ENCODE peak calls at places on chromosome 10, in ten cellular contexts. One of them, this sample, is unnamed.
A peak's percentile ranks its signal among the peaks of the same experiment; 100 is the strongest.

GRCh38 chr10:58661336-58661735 is 148.7 kb downstream of the BICC1 start:
- DNase-seq in A172: no peak
- DNase-seq in prostate gland: no peak
- DNase-seq in CD8-positive, alpha-beta memory T cell: no peak
- DNase-seq in tibial nerve: no peak
- DNase-seq in left ventricle myocardium inferior: no peak
- DNase-seq in GM12864: no peak
- DNase-seq in Calu3: no peak
- DNase-seq in heart left ventricle: no peak
- DNase-seq in activated CD4-positive, alpha-beta T cell treated with anti-CD3 and anti-CD28 coated beads, Interleukin-2, amount 50 U/mL, for 48 hours: no peak
- DNase-seq in this sample: peak; percentile 76

GRCh38 chr10:50807851-50808776 is 68.4 kb downstream of the ASAH2B start:
- DNase-seq in heart left ventricle: no peak
- DNase-seq in GM12864: no peak
- DNase-seq in prostate gland: no peak
- DNase-seq in A172: no peak
- DNase-seq in Calu3: peak; percentile 15
- DNase-seq in left ventricle myocardium inferior: no peak
- DNase-seq in CD8-positive, alpha-beta memory T cell: no peak
- DNase-seq in tibial nerve: no peak
- DNase-seq in activated CD4-positive, alpha-beta T cell treated with anti-CD3 and anti-CD28 coated beads, Interleukin-2, amount 50 U/mL, for 48 hours: no peak
- DNase-seq in this sample: peak; percentile 34

GRCh38 chr10:31706464-31706863 is 222.2 kb downstream of the ARHGAP12 start:
- DNase-seq in GM12864: no peak
- DNase-seq in prostate gland: no peak
- DNase-seq in CD8-positive, alpha-beta memory T cell: no peak
- DNase-seq in heart left ventricle: no peak
- DNase-seq in Calu3: no peak
- DNase-seq in tibial nerve: no peak
- DNase-seq in left ventricle myocardium inferior: no peak
- DNase-seq in activated CD4-positive, alpha-beta T cell treated with anti-CD3 and anti-CD28 coated beads, Interleukin-2, amount 50 U/mL, for 48 hours: no peak
- DNase-seq in A172: no peak
- DNase-seq in this sample: no peak

GRCh38 chr10:14185501-14186045 is 145.2 kb downstream of the FRMD4A start:
- DNase-seq in prostate gland: no peak
- DNase-seq in Calu3: no peak
- DNase-seq in tibial nerve: no peak
- DNase-seq in CD8-positive, alpha-beta memory T cell: peak; percentile 70
- DNase-seq in GM12864: peak; percentile 91
- DNase-seq in A172: peak; percentile 99
- DNase-seq in activated CD4-positive, alpha-beta T cell treated with anti-CD3 and anti-CD28 coated beads, Interleukin-2, amount 50 U/mL, for 48 hours: peak; percentile 54
- DNase-seq in heart left ventricle: no peak
- DNase-seq in left ventricle myocardium inferior: no peak
- DNase-seq in this sample: peak; percentile 84

GRCh38 chr10:28105561-28105960 is 106.7 kb upstream of the ODAD2 start:
- DNase-seq in Calu3: no peak
- DNase-seq in activated CD4-positive, alpha-beta T cell treated with anti-CD3 and anti-CD28 coated beads, Interleukin-2, amount 50 U/mL, for 48 hours: no peak
- DNase-seq in prostate gland: no peak
- DNase-seq in left ventricle myocardium inferior: no peak
- DNase-seq in A172: no peak
- DNase-seq in CD8-positive, alpha-beta memory T cell: no peak
- DNase-seq in tibial nerve: no peak
- DNase-seq in heart left ventricle: no peak
- DNase-seq in GM12864: no peak
- DNase-seq in this sample: no peak

GRCh38 chr10:60572511-60573194 is 183.0 kb upstream of the ANK3 start:
- DNase-seq in tibial nerve: no peak
- DNase-seq in heart left ventricle: no peak
- DNase-seq in A172: peak; percentile 48
- DNase-seq in left ventricle myocardium inferior: peak; percentile 18
- DNase-seq in Calu3: peak; percentile 26
- DNase-seq in activated CD4-positive, alpha-beta T cell treated with anti-CD3 and anti-CD28 coated beads, Interleukin-2, amount 50 U/mL, for 48 hours: peak; percentile 41
- DNase-seq in prostate gland: peak; percentile 15
- DNase-seq in CD8-positive, alpha-beta memory T cell: no peak
- DNase-seq in GM12864: no peak
- DNase-seq in this sample: peak; percentile 31

GRCh38 chr10:114172241-114172640 is 1.8 kb downstream of the CCDC186 start:
- DNase-seq in A172: no peak
- DNase-seq in left ventricle myocardium inferior: no peak
- DNase-seq in GM12864: no peak
- DNase-seq in CD8-positive, alpha-beta memory T cell: no peak
- DNase-seq in heart left ventricle: no peak
- DNase-seq in Calu3: no peak
- DNase-seq in activated CD4-positive, alpha-beta T cell treated with anti-CD3 and anti-CD28 coated beads, Interleukin-2, amount 50 U/mL, for 48 hours: no peak
- DNase-seq in tibial nerve: no peak
- DNase-seq in prostate gland: no peak
- DNase-seq in this sample: peak; percentile 48

GRCh38 chr10:62264702-62265436 is 3.8 kb downstream of the RTKN2 start:
- DNase-seq in CD8-positive, alpha-beta memory T cell: no peak
- DNase-seq in tibial nerve: no peak
- DNase-seq in GM12864: no peak
- DNase-seq in Calu3: peak; percentile 62
- DNase-seq in A172: peak; percentile 95
- DNase-seq in activated CD4-positive, alpha-beta T cell treated with anti-CD3 and anti-CD28 coated beads, Interleukin-2, amount 50 U/mL, for 48 hours: no peak
- DNase-seq in heart left ventricle: no peak
- DNase-seq in prostate gland: no peak
- DNase-seq in left ventricle myocardium inferior: no peak
- DNase-seq in this sample: peak; percentile 89

GRCh38 chr10:17200035-17200884 is 1.2 kb downstream of the TRDMT1 start:
- DNase-seq in tibial nerve: no peak
- DNase-seq in CD8-positive, alpha-beta memory T cell: no peak
- DNase-seq in Calu3: no peak
- DNase-seq in activated CD4-positive, alpha-beta T cell treated with anti-CD3 and anti-CD28 coated beads, Interleukin-2, amount 50 U/mL, for 48 hours: no peak
- DNase-seq in left ventricle myocardium inferior: no peak
- DNase-seq in prostate gland: no peak
- DNase-seq in heart left ventricle: no peak
- DNase-seq in GM12864: peak; percentile 2
- DNase-seq in A172: peak; percentile 33
- DNase-seq in this sample: no peak

GRCh38 chr10:84540022-84540616 is 211.7 kb downstream of the CCSER2 start:
- DNase-seq in left ventricle myocardium inferior: no peak
- DNase-seq in tibial nerve: no peak
- DNase-seq in GM12864: no peak
- DNase-seq in prostate gland: no peak
- DNase-seq in heart left ventricle: no peak
- DNase-seq in A172: peak; percentile 72
- DNase-seq in activated CD4-positive, alpha-beta T cell treated with anti-CD3 and anti-CD28 coated beads, Interleukin-2, amount 50 U/mL, for 48 hours: no peak
- DNase-seq in Calu3: peak; percentile 27
- DNase-seq in CD8-positive, alpha-beta memory T cell: no peak
- DNase-seq in this sample: peak; percentile 96

GRCh38 chr10:114259825-114260224 is 20.8 kb downstream of the VWA2 start:
- DNase-seq in heart left ventricle: peak; percentile 53
- DNase-seq in activated CD4-positive, alpha-beta T cell treated with anti-CD3 and anti-CD28 coated beads, Interleukin-2, amount 50 U/mL, for 48 hours: no peak
- DNase-seq in prostate gland: no peak
- DNase-seq in A172: peak; percentile 52
- DNase-seq in Calu3: no peak
- DNase-seq in tibial nerve: no peak
- DNase-seq in GM12864: no peak
- DNase-seq in CD8-positive, alpha-beta memory T cell: no peak
- DNase-seq in left ventricle myocardium inferior: peak; percentile 67
- DNase-seq in this sample: peak; percentile 60

GRCh38 chr10:1944487-1944886 is 207.2 kb upstream of the ADARB2 start:
- DNase-seq in prostate gland: no peak
- DNase-seq in A172: no peak
- DNase-seq in CD8-positive, alpha-beta memory T cell: no peak
- DNase-seq in left ventricle myocardium inferior: no peak
- DNase-seq in Calu3: no peak
- DNase-seq in tibial nerve: no peak
- DNase-seq in GM12864: no peak
- DNase-seq in activated CD4-positive, alpha-beta T cell treated with anti-CD3 and anti-CD28 coated beads, Interleukin-2, amount 50 U/mL, for 48 hours: no peak
- DNase-seq in heart left ventricle: no peak
- DNase-seq in this sample: no peak

GRCh38 chr10:86964847-86965190 is 3.5 kb upstream of the ADIRF start:
- DNase-seq in CD8-positive, alpha-beta memory T cell: peak; percentile 35
- DNase-seq in GM12864: no peak
- DNase-seq in activated CD4-positive, alpha-beta T cell treated with anti-CD3 and anti-CD28 coated beads, Interleukin-2, amount 50 U/mL, for 48 hours: no peak
- DNase-seq in heart left ventricle: no peak
- DNase-seq in Calu3: no peak
- DNase-seq in prostate gland: no peak
- DNase-seq in left ventricle myocardium inferior: no peak
- DNase-seq in A172: no peak
- DNase-seq in tibial nerve: no peak
- DNase-seq in this sample: no peak

GRCh38 chr10:88094795-88095194 is 231.4 kb downstream of the PTEN start:
- DNase-seq in left ventricle myocardium inferior: no peak
- DNase-seq in activated CD4-positive, alpha-beta T cell treated with anti-CD3 and anti-CD28 coated beads, Interleukin-2, amount 50 U/mL, for 48 hours: no peak
- DNase-seq in heart left ventricle: no peak
- DNase-seq in prostate gland: no peak
- DNase-seq in GM12864: no peak
- DNase-seq in Calu3: no peak
- DNase-seq in tibial nerve: no peak
- DNase-seq in A172: no peak
- DNase-seq in CD8-positive, alpha-beta memory T cell: no peak
- DNase-seq in this sample: no peak

GRCh38 chr10:97850446-97850845 is 803 bp downstream of the GOLGA7B start:
- DNase-seq in heart left ventricle: no peak
- DNase-seq in Calu3: no peak
- DNase-seq in activated CD4-positive, alpha-beta T cell treated with anti-CD3 and anti-CD28 coated beads, Interleukin-2, amount 50 U/mL, for 48 hours: peak; percentile 18
- DNase-seq in CD8-positive, alpha-beta memory T cell: no peak
- DNase-seq in tibial nerve: no peak
- DNase-seq in GM12864: no peak
- DNase-seq in left ventricle myocardium inferior: no peak
- DNase-seq in A172: no peak
- DNase-seq in prostate gland: no peak
- DNase-seq in this sample: no peak